ENCODE peak calls at places on chromosomes 7 and 10, in ten cellular contexts. J, O, W, L, T, Q, R, N, I and P are unnamed samples. For H3K4me1 and H3K9me3, the result is how much of the 10 kb centered on the place peaks cover.

GRCh38 chr10:116147162-116147906 is 125.7 kb downstream of the GFRA1 start:
- DNase-seq in R (no peak), L (no peak), J (no peak), N (no peak), I (no peak), W (no peak), T (no peak), Q (no peak), O (no peak), P (no peak)

GRCh38 chr10:89064764-89065163 is 74.2 kb downstream of the FAS start:
- DNase-seq in N (no peak), T (no peak), W (no peak), R (no peak), O (no peak), J (no peak), L (no peak), I (no peak), Q (no peak), P (no peak)

GRCh38 chr10:27628631-27629030 is 117.0 kb downstream of the MKX start:
- DNase-seq in N (no peak), J (no peak), T (no peak), R (no peak), Q (no peak), W (no peak), L (no peak), I (no peak), O (no peak), P (no peak)

GRCh38 chr7:45067582-45067981 is 21.2 kb downstream of the NACAD start:
- DNase-seq in J (no peak), T (no peak), N (no peak), R (no peak), W (no peak), O (no peak), L (no peak), I (no peak), Q (no peak), P (no peak)

GRCh38 chr10:113617086-113617485 is 46.8 kb downstream of the NRAP start:
- DNase-seq in I (peak), Q (no peak), J (no peak), R (no peak), W (no peak), L (no peak), O (no peak), T (no peak), N (no peak), P (no peak)

GRCh38 chr10:96740579-96741281 is 20.4 kb upstream of the PIK3AP1 start:
- DNase-seq in Q (no peak), T (no peak), I (no peak), J (no peak), R (no peak), W (no peak), L (no peak), O (peak), N (no peak), P (peak)

GRCh38 chr10:50560370-50560769 is 63.4 kb downstream of the SGMS1 start:
- DNase-seq in Q (no peak), N (no peak), W (no peak), I (no peak), L (no peak), R (no peak), J (no peak), T (no peak), O (no peak), P (no peak)

GRCh38 chr7:105853931-105854419 is 22.4 kb downstream of the ATXN7L1 start:
- DNase-seq in N (no peak), Q (no peak), T (peak), W (no peak), R (no peak), L (no peak), I (peak), J (no peak), O (no peak), P (no peak)

GRCh38 chr7:149717481-149717880 is 55.9 kb downstream of the ZNF467 start:
- DNase-seq in J (no peak), L (no peak), R (no peak), T (no peak), I (no peak), N (no peak), O (no peak), Q (no peak), W (peak), P (peak)

GRCh38 chr7:116521046-116521664 is 3.7 kb upstream of the CAV1 start:
- DNase-seq in O (no peak), T (peak), W (no peak), I (no peak), Q (peak), R (no peak), L (no peak), J (no peak), N (no peak), P (no peak)

GRCh38 chr7:43648725-43649406 is 66.0 kb downstream of the STK17A start:
- DNase-seq in L (no peak), J (no peak), T (peak), I (no peak), N (no peak), W (no peak), R (peak), O (peak), Q (peak), P (no peak)

GRCh38 chr7:135911091-135911490 is 66.1 kb downstream of the MTPN start:
- DNase-seq in W (no peak), Q (no peak), I (peak), L (no peak), R (no peak), J (no peak), T (no peak), N (no peak), O (no peak), P (peak)

GRCh38 chr10:70475661-70476060 is 2.9 kb upstream of the PALD1 start:
- DNase-seq in W (no peak), T (peak), O (no peak), L (no peak), Q (peak), R (no peak), J (no peak), I (no peak), N (no peak), P (no peak)

GRCh38 chr7:122132341-122132740 is 11.7 kb downstream of the AASS start:
- DNase-seq in O (no peak), I (no peak), Q (peak), W (no peak), R (no peak), L (no peak), T (peak), N (no peak), J (no peak), P (no peak)

GRCh38 chr10:21238044-21238443 is 287.4 kb downstream of the SKIDA1 start:
- DNase-seq in O (no peak), I (no peak), L (no peak), N (no peak), R (no peak), Q (no peak), J (peak), T (no peak), W (no peak), P (no peak)

GRCh38 chr7:7017707-7018265 is 164.6 kb upstream of the C1GALT1 start:
- DNase-seq in O (no peak), N (peak), Q (no peak), W (no peak), L (no peak), T (no peak), J (no peak), R (no peak), I (no peak), P (no peak)

GRCh38 chr10:78288716-78289115 is 255.1 kb downstream of the RPS24 start:
- DNase-seq in W (no peak), L (no peak), T (no peak), Q (no peak), O (no peak), N (no peak), J (no peak), I (no peak), R (no peak), P (no peak)

GRCh38 chr7:53281312-53281711 is 245.9 kb downstream of the POM121L12 start:
- DNase-seq in L (no peak), I (no peak), O (no peak), N (no peak), W (no peak), T (no peak), R (no peak), Q (no peak), J (no peak), P (no peak)

GRCh38 chr10:97714401-97715258 is 1.1 kb downstream of the MARVELD1 start:
- DNase-seq in R (no peak), W (peak), I (peak), O (peak), N (peak), J (no peak), Q (peak), L (peak), T (peak), P (peak)

GRCh38 chr7:5274441-5274840 is 8.3 kb upstream of the SLC29A4 start:
- DNase-seq in W (no peak), J (no peak), T (no peak), N (no peak), L (no peak), I (no peak), R (no peak), Q (no peak), O (no peak), P (no peak)

GRCh38 chr7:33964417-33965115 is 59.2 kb downstream of the BMPER start:
- DNase-seq in W (no peak), O (no peak), I (no peak), L (no peak), Q (no peak), J (no peak), T (no peak), R (no peak), N (no peak), P (no peak)

GRCh38 chr7:26156454-26157365 is 4.7 kb downstream of the NFE2L3 start:
- DNase-seq in O (peak), J (peak), Q (peak), I (no peak), R (peak), L (peak), N (no peak), W (no peak), T (peak), P (no peak)
- H3K4me1 ChIP-seq in O (under half), J (under half), Q (under half), I (under half), R (under half), L (under half), N (under half), W (under half), T (under half), P (under half)

GRCh38 chr7:57651006-57651405 is 201.0 kb downstream of the ZNF716 start:
- DNase-seq in N (no peak), J (no peak), O (no peak), T (no peak), Q (no peak), L (no peak), R (no peak), I (no peak), W (no peak), P (no peak)

DNA sequence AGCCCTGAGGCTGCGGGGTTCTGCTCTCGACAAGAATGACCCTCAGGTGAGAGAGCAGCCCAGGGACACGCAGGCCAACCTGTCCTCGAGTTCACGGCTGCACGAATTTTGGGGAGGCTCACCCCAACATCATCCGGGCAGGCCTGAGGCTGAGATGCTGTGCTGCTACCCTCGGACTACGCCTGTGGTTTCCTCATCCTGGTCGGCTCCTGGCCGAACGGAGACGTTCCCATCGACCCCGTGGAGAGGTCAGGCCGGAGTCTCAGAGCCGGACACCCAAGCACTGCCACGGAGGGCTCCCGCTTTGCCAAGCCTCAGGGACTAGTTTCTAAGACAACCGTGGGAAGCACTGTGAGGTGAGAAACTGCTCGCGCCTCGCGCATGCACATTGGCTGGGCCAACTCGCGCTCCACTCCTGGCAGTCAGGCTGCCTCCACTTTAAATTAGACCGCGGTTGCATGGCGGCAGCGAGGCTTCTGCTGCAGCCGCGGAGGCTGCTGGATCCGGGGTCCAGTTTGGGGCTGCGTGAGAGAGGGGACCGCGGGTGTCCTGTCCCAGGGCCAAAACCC is 203.4 kb downstream of the ZNF716 start:
- DNase-seq in N (no peak), I (no peak), W (no peak), R (no peak), T (no peak), O (no peak), Q (no peak), J (no peak), L (no peak), P (no peak)
- H3K9me3 ChIP-seq in N (under half), I (under half), W (half or more), R (under half), T (half or more), O (under half), Q (under half), J (under half), L (under half), P (under half)

DNA sequence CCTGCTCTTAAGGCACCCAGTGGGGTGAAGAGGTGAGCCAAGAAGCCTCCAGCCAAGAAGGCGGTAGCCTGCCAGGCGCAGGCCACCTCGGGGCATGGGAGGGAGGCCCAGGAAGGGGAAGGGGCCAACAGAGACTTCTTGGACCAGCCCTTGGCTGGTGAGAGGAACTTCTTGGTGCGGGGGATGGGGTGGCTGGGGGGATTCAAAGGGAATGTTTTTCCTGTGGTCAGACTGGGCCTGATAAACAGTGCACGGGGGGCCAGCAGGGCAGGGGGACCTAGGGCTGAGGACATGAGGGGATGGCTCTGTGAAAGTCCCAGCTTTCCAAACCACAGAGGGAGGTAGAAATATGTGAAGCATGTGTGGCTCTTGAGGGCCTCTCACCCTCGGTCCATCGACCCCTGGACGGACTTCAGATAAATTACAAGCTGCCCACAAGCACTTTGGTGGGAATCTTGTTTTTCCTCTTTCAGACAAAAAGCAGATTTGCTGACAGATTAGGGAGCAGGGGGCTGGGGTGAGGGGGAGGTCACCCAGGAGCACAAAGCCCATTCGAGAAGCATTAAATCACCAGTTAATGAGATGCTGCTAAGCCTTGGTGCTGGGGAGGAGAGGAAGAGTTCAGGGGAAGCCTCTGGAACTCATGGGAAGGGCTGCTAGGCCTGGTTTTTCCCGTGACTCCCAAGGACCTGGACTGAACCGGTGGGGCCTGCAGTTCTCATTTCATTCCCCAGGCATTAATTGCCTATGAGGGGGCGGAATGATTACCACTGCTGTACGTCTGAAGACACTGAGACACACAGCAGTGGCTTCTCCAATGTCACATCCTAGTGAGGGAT is 11.3 kb downstream of the CRYGN start:
- DNase-seq in Q (no peak), I (peak), L (no peak), R (no peak), J (no peak), O (no peak), T (peak), N (no peak), W (no peak), P (no peak)
- H3K27ac ChIP-seq in Q (no peak), I (peak), L (peak), R (no peak), J (peak), O (peak), T (peak), N (peak), W (no peak), P (no peak)

DNA sequence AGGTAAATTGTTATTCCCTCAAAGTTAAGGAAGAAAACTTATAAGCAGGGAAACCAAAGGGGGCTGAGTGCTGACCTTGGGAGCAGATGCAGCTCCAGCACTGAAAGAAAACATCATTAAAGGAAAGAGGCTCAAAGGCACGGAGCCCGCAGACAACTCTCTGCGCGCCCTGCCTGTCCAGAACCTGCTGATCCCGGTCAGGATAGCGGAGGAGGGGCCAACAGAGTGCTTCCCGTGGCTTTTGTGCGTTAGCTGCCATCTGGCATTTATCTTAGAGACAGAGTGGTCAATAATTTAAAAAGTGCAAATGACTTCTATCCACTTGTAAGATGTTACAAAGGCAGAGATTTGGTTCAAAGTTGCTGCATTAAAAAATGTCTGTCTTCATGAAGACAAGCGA is 162.1 kb downstream of the FANK1 start:
- DNase-seq in J (no peak), O (no peak), L (no peak), R (no peak), T (no peak), W (no peak), Q (no peak), I (peak), N (no peak), P (no peak)
- H3K4me1 ChIP-seq in J (under half), O (under half), L (under half), R (under half), T (under half), W (under half), Q (under half), I (under half), N (under half), P (under half)

GRCh38 chr10:123509338-123509737 is 156.8 kb upstream of the GPR26 start:
- DNase-seq in J (no peak), N (no peak), T (no peak), I (no peak), L (no peak), W (no peak), Q (no peak), R (no peak), O (no peak), P (no peak)
- H3K9me3 ChIP-seq in J (under half), N (under half), T (under half), I (under half), L (under half), W (under half), Q (under half), R (under half), O (under half), P (under half)

DNA sequence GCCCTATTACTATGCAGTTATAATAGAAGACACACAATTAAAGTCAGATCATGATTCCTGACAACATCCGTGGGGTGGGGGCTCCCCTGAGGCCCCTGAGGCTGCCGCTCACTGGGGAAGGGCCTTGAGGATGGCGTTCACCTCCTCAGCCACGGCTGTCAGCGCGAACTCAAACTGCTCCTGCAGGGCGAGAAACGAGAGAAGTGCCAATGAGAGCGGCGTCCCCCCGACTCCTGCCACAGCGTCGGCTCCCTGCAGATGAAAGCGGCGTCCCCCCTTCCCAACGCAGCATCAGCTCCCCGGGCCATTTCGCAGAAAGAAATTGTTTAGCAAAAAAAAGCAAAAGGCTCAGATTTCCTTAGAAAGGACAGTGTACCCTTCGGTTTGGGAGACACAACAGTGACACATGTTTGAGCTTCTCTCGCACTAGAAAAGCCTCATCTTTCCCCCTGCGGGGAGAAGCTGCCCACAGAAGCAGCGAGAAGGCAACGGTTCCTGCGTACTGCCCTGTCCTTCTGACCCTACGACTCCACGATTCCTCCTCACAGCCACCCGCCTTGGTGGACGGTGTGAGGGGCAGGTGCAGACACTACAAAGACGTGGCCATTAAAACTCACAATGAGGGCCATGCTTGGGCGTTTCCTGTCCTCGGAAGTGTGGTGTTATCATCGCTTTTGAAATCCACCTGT is 203.9 kb downstream of the DNAJB6 start:
- DNase-seq in N (no peak), W (no peak), J (no peak), I (no peak), R (no peak), L (no peak), Q (no peak), O (no peak), T (no peak), P (no peak)
- H3K27ac ChIP-seq in N (no peak), W (no peak), J (no peak), I (no peak), R (no peak), L (no peak), Q (no peak), O (no peak), T (no peak), P (no peak)

GRCh38 chr10:79431891-79432831 is 13.3 kb downstream of the ZCCHC24 start:
- DNase-seq in N (no peak), Q (no peak), T (peak), O (no peak), L (no peak), W (no peak), J (no peak), R (no peak), I (peak), P (peak)

GRCh38 chr10:79435271-79436065 is 10.0 kb downstream of the ZCCHC24 start:
- DNase-seq in I (peak), N (no peak), Q (no peak), O (no peak), R (no peak), J (no peak), L (no peak), W (no peak), T (peak), P (peak)

GRCh38 chr10:79434816-79435215 is 10.6 kb downstream of the ZCCHC24 start:
- DNase-seq in L (no peak), N (no peak), O (no peak), I (no peak), W (no peak), J (no peak), T (peak), R (no peak), Q (no peak), P (no peak)

GRCh38 chr10:79434223-79434687 is 11.2 kb downstream of the ZCCHC24 start:
- DNase-seq in T (peak), R (no peak), O (no peak), Q (no peak), I (no peak), N (no peak), J (no peak), W (no peak), L (no peak), P (peak)

GRCh38 chr10:79433324-79434222 is 11.9 kb downstream of the ZCCHC24 start:
- DNase-seq in R (no peak), Q (no peak), L (no peak), O (peak), N (no peak), J (no peak), W (no peak), T (no peak), I (no peak), P (no peak)
- H3K4me1 ChIP-seq in R (under half), Q (under half), L (under half), O (half or more), N (under half), J (under half), W (under half), T (half or more), I (under half), P (half or more)

DNA sequence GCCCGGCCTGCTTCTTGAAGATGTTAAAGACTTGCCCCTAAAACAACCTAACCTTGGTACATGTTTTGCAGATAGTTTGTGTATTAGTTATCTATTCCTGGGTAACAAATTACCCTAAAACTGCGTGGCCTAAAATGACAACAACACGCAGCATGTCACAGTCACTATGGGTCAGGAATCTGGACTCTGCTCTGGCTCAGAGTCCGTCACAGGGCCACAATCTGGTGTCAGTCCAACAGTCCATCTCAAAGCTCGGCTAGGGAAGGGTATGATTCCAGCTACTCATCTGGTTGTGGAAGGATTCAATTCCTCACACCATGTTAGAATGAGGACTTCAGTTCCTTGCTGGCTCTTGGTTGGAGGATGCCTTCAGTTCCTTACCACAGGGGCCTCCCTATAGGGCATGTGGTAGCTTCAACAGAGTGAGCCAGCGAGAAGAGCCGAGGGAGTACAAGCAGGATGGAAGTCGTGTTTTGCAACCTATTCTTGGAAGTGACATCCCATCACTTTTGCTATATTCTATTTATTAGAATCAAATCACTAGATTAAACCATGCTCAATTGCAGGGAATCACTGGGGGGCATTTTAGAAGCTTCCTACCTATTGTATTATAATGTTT is 71.3 kb downstream of the ANLN start:
- DNase-seq in O (no peak), L (no peak), W (no peak), J (no peak), Q (no peak), I (no peak), N (no peak), R (no peak), T (no peak), P (no peak)
- H3K9me3 ChIP-seq in O (under half), L (under half), W (under half), J (under half), Q (under half), I (under half), N (under half), R (under half), T (under half), P (under half)

GRCh38 chr10:17645591-17646345 is 1.8 kb downstream of the STAM start:
- DNase-seq in N (no peak), Q (no peak), O (no peak), L (no peak), I (no peak), J (no peak), W (no peak), T (peak), R (no peak), P (no peak)
- H3K27ac ChIP-seq in N (no peak), Q (peak), O (peak), L (peak), I (no peak), J (no peak), W (no peak), T (peak), R (peak), P (peak)